ENCODE peak calls at places on chromosomes 2 and 18, in four cellular contexts. L, E, R and J are unnamed samples.

GRCh38 chr2:54504866-54505265 is 48.7 kb downstream of the SPTBN1 start:
- DNase-seq in L (no peak), R (no peak), E (no peak), J (no peak)

GRCh38 chr2:203328735-203329549 is 748 bp downstream of the ABI2 start:
- DNase-seq in L (peak; percentile 45), E (peak; percentile 60), R (no peak), J (no peak)

GRCh38 chr2:220619525-220620267 is 952.4 kb downstream of the EPHA4 start:
- DNase-seq in R (no peak), E (no peak), L (no peak), J (no peak)

GRCh38 chr2:174788291-174788929 is 24.1 kb upstream of the CHRNA1 start:
- DNase-seq in L (no peak), R (no peak), E (no peak), J (peak; percentile 50)

GRCh38 chr2:100876231-100876860 is 56.4 kb downstream of the NPAS2 start:
- DNase-seq in R (no peak), E (no peak), L (no peak), J (no peak)

GRCh38 chr2:227862227-227862740 is 9.1 kb upstream of the DAW1 start:
- DNase-seq in L (no peak), R (peak; percentile 3), E (no peak), J (no peak)

GRCh38 chr2:231666171-231667095 is 41.9 kb upstream of the PTMA start:
- DNase-seq in E (peak; percentile 95), L (peak; percentile 99), R (no peak), J (no peak)

GRCh38 chr2:100260712-100261620 is 61.3 kb downstream of the LONRF2 start:
- DNase-seq in R (no peak), L (peak; percentile 74), E (peak; percentile 63), J (no peak)

GRCh38 chr18:40414155-40414754 is 1540.8 kb upstream of the PIK3C3 start:
- DNase-seq in E (no peak), L (no peak), R (no peak), J (no peak)

GRCh38 chr2:214545881-214546280 is 135.0 kb downstream of the VWC2L start:
- DNase-seq in R (no peak), L (no peak), E (no peak), J (no peak)

GRCh38 chr18:79879566-79879965 is 71.9 kb downstream of the SLC66A2 start:
- DNase-seq in R (no peak), E (no peak), L (no peak), J (no peak)

GRCh38 chr2:94870392-94871225 is 621 bp upstream of the TEKT4 start:
- DNase-seq in L (peak; percentile 17), R (no peak), E (peak; percentile 10), J (no peak)

GRCh38 chr2:73173781-73174180 is 28.6 kb upstream of the NOTO start:
- DNase-seq in L (no peak), R (no peak), E (no peak), J (no peak)